ENCODE peak calls at places on chromosomes 7 and 10, in four cellular contexts. D, J, V and P are unnamed samples.

GRCh38 chr10:6699336-6699735 is 119.3 kb upstream of the PRKCQ start:
- DNase-seq in D (no peak), J (no peak), V (no peak), P (no peak)

GRCh38 chr7:112802406-112802805 is 12.2 kb upstream of the TMEM168 start:
- DNase-seq in D (no peak), J (no peak), V (no peak), P (no peak)

GRCh38 chr10:117167346-117168134 is 29.5 kb upstream of the VAX1 start:
- DNase-seq in D (no peak), J (no peak), V (no peak), P (no peak)

GRCh38 chr10:119643306-119644214 is 7.6 kb upstream of the BAG3 start:
- DNase-seq in D (no peak), J (no peak), V (no peak), P (no peak)

GRCh38 chr10:61890881-61891409 is 10.6 kb upstream of the ARID5B start:
- DNase-seq in D (no peak), J (no peak), V (no peak), P (no peak)

GRCh38 chr10:1504286-1504685 is 233.0 kb downstream of the ADARB2 start:
- DNase-seq in D (no peak), J (no peak), V (no peak), P (no peak)

GRCh38 chr7:95772298-95772770 is at the start of gene DYNC1I1:
- DNase-seq in D (peak; percentile 71), J (no peak), V (peak; percentile 87), P (peak; percentile 94)

GRCh38 chr7:28408105-28408973 is 4.0 kb upstream of the CREB5 start:
- DNase-seq in D (peak; percentile 51), J (no peak), V (no peak), P (peak; percentile 31)

GRCh38 chr10:63889756-63890155 is 368.6 kb downstream of the REEP3 start:
- DNase-seq in D (no peak), J (no peak), V (no peak), P (no peak)

GRCh38 chr7:42234736-42235135 is 2.3 kb downstream of the GLI3 start:
- DNase-seq in D (no peak), J (no peak), V (no peak), P (no peak)

GRCh38 chr7:103395071-103395470 is 47.6 kb downstream of the PSMC2 start:
- DNase-seq in D (no peak), J (no peak), V (no peak), P (no peak)

GRCh38 chr7:30556854-30557644 is 37.6 kb upstream of the GARS1 start:
- DNase-seq in D (peak; percentile 47), J (no peak), V (no peak), P (no peak)

GRCh38 chr7:110875346-110875745 is 215.6 kb upstream of the LRRN3 start:
- DNase-seq in D (no peak), J (no peak), V (no peak), P (no peak)

GRCh38 chr10:30422981-30423654 is 10.9 kb upstream of the MAP3K8 start:
- DNase-seq in D (peak; percentile 46), J (no peak), V (no peak), P (no peak)

GRCh38 chr10:131017566-131018285 is 293.8 kb downstream of the TCERG1L start:
- DNase-seq in D (no peak), J (no peak), V (no peak), P (no peak)

GRCh38 chr7:106721816-106722785 is 61.1 kb upstream of the CCDC71L start:
- DNase-seq in D (no peak), J (no peak), V (no peak), P (no peak)

GRCh38 chr7:128705891-128706333 is 33.2 kb upstream of the CALU start:
- DNase-seq in D (no peak), J (no peak), V (peak; percentile 45), P (no peak)

GRCh38 chr10:35259769-35260397 is 76.4 kb upstream of the CCNY start:
- DNase-seq in D (no peak), J (no peak), V (no peak), P (no peak)

GRCh38 chr10:1358860-1359598 is 302.8 kb downstream of the WDR37 start:
- DNase-seq in D (no peak), J (no peak), V (no peak), P (no peak)

GRCh38 chr10:5589071-5589962 is 64.6 kb downstream of the CALML3 start:
- DNase-seq in D (no peak), J (no peak), V (no peak), P (no peak)

GRCh38 chr7:103446046-103446520 is at the start of gene SLC26A5:
- DNase-seq in D (peak; percentile 70), J (no peak), V (peak; percentile 74), P (peak; percentile 82)

GRCh38 chr10:6119423-6119822 is 30.6 kb downstream of the RBM17 start:
- DNase-seq in D (no peak), J (no peak), V (no peak), P (no peak)

GRCh38 chr7:43569424-43569823 is 13.5 kb upstream of the STK17A start:
- DNase-seq in D (no peak), J (no peak), V (no peak), P (no peak)
- TF ChIP-seq USF1 in D (no peak), J (no peak), V (no peak), P (no peak)

GRCh38 chr10:94902080-94902479 is 36.4 kb upstream of the CYP2C9 start:
- DNase-seq in D (no peak), J (no peak), V (no peak), P (no peak)
- TF ChIP-seq USF1 in D (no peak), J (no peak), V (no peak), P (no peak)

GRCh38 chr10:102777696-102778530 is 34.2 kb downstream of the WBP1L start:
- DNase-seq in D (peak; percentile 38), J (no peak), V (no peak), P (no peak)

GRCh38 chr10:102778781-102779180 is 35.0 kb downstream of the WBP1L start:
- DNase-seq in D (no peak), J (no peak), V (no peak), P (no peak)

GRCh38 chr10:102780246-102780645 is 36.5 kb downstream of the WBP1L start:
- DNase-seq in D (no peak), J (no peak), V (no peak), P (no peak)

GRCh38 chr10:102781089-102781920 is 37.6 kb downstream of the WBP1L start:
- DNase-seq in D (no peak), J (no peak), V (peak; percentile 18), P (no peak)

GRCh38 chr10:102779680-102780079 is 35.9 kb downstream of the WBP1L start:
- DNase-seq in D (no peak), J (no peak), V (peak; percentile 44), P (no peak)
- TF ChIP-seq USF1 in D (no peak), J (no peak), V (no peak), P (no peak)

DNA sequence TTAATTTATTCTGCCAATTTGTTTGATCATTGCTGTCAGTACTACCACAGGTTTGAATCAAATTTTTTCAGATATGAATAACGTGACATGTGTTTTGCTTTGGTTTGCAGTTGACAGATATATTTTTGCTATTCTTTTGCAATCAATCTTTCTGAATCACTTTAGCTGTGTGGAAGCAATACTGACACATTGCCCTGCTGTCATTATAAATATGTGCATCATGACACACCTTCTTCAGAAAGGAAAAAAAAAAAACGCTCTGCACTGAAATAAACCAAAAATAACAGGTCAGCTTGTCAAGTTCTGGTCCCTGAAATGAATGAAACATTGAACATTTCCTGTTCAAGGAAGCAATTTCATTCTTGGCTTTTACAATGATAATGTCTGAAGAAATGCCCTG is 93.8 kb upstream of the FAM13C start:
- DNase-seq in D (no peak), J (no peak), V (no peak), P (no peak)
- TF ChIP-seq USF1 in D (no peak), J (no peak), V (no peak), P (no peak)

GRCh38 chr10:110448682-110449418 is 48.9 kb upstream of the DUSP5 start:
- DNase-seq in D (no peak), J (no peak), V (no peak), P (no peak)
- TF ChIP-seq USF1 in D (no peak), J (no peak), V (no peak), P (no peak)

GRCh38 chr10:15189133-15189881 is 20.8 kb upstream of the NMT2 start:
- DNase-seq in D (no peak), J (no peak), V (no peak), P (no peak)
- TF ChIP-seq USF1 in D (no peak), J (no peak), V (no peak), P (no peak)

DNA sequence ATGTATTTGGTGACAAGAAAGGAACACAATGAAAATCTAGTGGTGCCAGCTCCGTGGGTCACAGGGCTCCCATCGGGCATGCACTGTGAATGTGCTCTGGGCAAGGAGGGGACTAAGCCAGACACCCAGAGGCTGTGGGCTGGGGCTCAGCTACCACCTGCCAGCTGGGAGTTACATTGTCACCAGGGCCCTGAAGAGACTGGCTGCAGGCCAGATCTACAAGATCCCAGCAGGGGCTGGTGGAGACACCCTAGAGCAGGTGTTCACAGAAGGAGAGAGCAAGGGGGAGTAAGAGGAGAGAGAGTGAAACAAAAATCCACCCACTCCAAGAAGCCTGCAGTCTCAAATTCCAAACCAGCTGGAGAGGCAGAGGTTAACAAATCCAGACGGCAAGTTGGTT is 116.6 kb upstream of the ADCY1 start:
- DNase-seq in D (no peak), J (no peak), V (no peak), P (peak; percentile 44)
- TF ChIP-seq USF1 in D (no peak), J (no peak), V (no peak), P (no peak)

DNA sequence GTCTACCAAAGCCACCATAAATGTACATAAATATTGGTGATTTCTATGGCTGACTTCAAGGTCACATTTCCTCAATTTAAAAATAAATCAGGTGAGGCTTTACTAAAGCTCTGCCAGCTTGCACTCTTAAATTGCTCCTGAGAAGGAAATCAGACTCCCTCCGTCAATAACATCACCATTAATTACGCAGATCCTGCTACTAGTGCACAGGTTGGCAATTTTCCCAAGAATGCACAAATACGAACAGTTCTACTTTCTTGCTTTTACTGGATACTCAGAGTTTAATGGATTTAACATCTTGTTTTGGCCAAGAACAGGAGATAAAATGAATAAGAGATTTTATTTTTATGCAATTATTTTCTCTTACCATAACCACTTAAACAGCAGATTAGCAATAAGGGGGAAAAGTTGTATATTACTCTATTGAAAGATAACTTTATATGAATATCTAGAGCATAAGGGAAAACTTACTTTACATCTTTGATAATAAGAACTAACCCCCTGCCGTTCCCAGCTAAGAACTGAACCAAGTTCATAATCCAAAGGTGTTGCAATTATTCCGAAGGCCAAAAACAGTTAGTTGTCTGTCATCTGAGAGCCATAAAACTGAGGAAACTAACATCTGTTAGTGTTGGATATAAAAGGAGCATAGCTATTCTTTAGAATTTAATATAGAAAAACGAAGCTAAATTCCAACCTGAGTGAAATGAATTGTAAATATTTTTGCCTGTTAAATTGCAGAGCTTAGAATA is 140.5 kb downstream of the TWIST1 start:
- DNase-seq in D (no peak), J (no peak), V (no peak), P (no peak)
- TF ChIP-seq USF1 in D (no peak), J (no peak), V (no peak), P (no peak)